ENCODE peak calls at places on chromosomes 12 and 14, in five cellular contexts. M, Q, Z, Y and S are unnamed samples. For H3K9me3, the result is how much of the 10 kb centered on the place peaks cover.

GRCh38 chr14:103296987-103297386 is 37.0 kb upstream of the EIF5 start:
- DNase-seq in M (no peak), Q (no peak), Z (no peak), Y (no peak), S (peak)

GRCh38 chr14:53851394-53852056 is 105.1 kb downstream of the BMP4 start:
- DNase-seq in M (no peak), Q (no peak), Z (no peak), Y (no peak), S (no peak)

GRCh38 chr12:129371268-129371667 is 518.0 kb downstream of the GLT1D1 start:
- DNase-seq in M (no peak), Q (no peak), Z (no peak), Y (no peak), S (no peak)

GRCh38 chr14:69013943-69014782 is 35.1 kb upstream of the ACTN1 start:
- DNase-seq in M (no peak), Q (peak), Z (no peak), Y (no peak), S (peak)

GRCh38 chr12:106974525-106974924 is 12.4 kb downstream of the MTERF2 start:
- DNase-seq in M (no peak), Q (no peak), Z (no peak), Y (no peak), S (no peak)

GRCh38 chr12:11573880-11574279 is 75.6 kb upstream of the ETV6 start:
- DNase-seq in M (no peak), Q (no peak), Z (no peak), Y (no peak), S (no peak)

GRCh38 chr14:34722723-34723545 is 8.5 kb upstream of the CFL2 start:
- DNase-seq in M (no peak), Q (no peak), Z (peak), Y (no peak), S (no peak)

GRCh38 chr12:96241484-96242256 is 47.5 kb downstream of the ELK3 start:
- DNase-seq in M (peak), Q (no peak), Z (no peak), Y (no peak), S (peak)

GRCh38 chr12:96224219-96224615 is 30.0 kb downstream of the ELK3 start:
- DNase-seq in M (no peak), Q (no peak), Z (no peak), Y (no peak), S (no peak)

GRCh38 chr14:104604461-104605449 is at the start of gene TMEM179:
- DNase-seq in M (peak), Q (no peak), Z (no peak), Y (no peak), S (peak)

GRCh38 chr14:96268426-96269358 is 12.7 kb downstream of the BDKRB1 start:
- DNase-seq in M (peak), Q (no peak), Z (no peak), Y (no peak), S (no peak)

GRCh38 chr14:95436348-95436747 is 80.1 kb downstream of the SYNE3 start:
- DNase-seq in M (no peak), Q (no peak), Z (no peak), Y (no peak), S (no peak)

GRCh38 chr12:108858399-108859074 is 1.2 kb upstream of the SSH1 start:
- DNase-seq in M (peak), Q (no peak), Z (no peak), Y (no peak), S (peak)

GRCh38 chr12:45050751-45051489 is at the start of gene DBX2:
- DNase-seq in M (no peak), Q (no peak), Z (no peak), Y (no peak), S (no peak)

GRCh38 chr12:26845057-26845666 is 12.2 kb upstream of the ITPR2 start:
- DNase-seq in M (peak), Q (peak), Z (peak), Y (no peak), S (no peak)

GRCh38 chr14:102221026-102221425 is 81.3 kb downstream of the WDR20 start:
- DNase-seq in M (no peak), Q (no peak), Z (no peak), Y (no peak), S (no peak)

GRCh38 chr12:76883826-76884225 is 5.0 kb upstream of the CSRP2 start:
- DNase-seq in M (no peak), Q (no peak), Z (no peak), Y (no peak), S (no peak)

DNA sequence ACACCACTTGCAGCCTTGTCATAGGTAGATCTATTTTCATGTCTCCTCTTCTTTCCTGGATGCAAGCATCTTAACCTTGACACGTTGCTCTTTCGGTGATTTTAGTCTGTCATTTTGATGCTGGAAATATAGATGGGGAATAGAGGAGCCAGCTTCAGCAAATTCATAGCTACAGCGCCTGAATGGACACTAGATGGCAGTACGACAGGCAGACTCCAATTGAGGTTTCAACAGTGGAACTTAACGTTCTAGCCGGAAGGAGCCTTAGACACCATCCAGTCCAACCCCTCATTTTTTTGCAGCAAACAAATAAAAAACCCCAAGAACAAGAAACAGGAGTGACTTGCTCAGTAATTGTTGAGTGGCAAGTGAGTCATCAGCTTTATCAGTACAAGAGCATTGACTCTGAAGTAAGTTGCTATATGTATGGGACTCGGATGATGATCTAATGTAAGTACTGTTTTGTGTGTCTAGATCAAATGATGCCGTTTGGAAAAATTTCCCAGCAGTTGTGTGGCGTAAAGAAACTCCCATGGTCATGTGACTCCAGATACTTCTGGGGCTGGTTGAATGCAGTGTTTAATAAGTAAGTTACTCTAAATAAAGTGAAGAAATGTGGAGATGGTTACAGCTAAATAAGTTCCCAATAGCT is 9.0 kb downstream of the DMAC2L start:
- DNase-seq in M (no peak), Q (peak), Z (peak), Y (peak), S (no peak)
- H3K4me3 ChIP-seq in M (peak), Q (peak), Z (peak), Y (peak), S (no peak)

GRCh38 chr12:12999276-12999958 is 648 bp downstream of the HEBP1 start:
- DNase-seq in M (no peak), Q (peak), Z (no peak), Y (no peak), S (no peak)

GRCh38 chr12:12999959-13000615 is at the start of gene HEBP1:
- DNase-seq in M (peak), Q (peak), Z (peak), Y (peak), S (peak)

GRCh38 chr12:13001725-13002040 is 1.6 kb upstream of the HEBP1 start:
- DNase-seq in M (no peak), Q (no peak), Z (no peak), Y (no peak), S (no peak)

GRCh38 chr12:13000935-13001724 is 1.1 kb upstream of the HEBP1 start:
- DNase-seq in M (peak), Q (no peak), Z (peak), Y (no peak), S (peak)

GRCh38 chr12:13000616-13000934 is 510 bp upstream of the HEBP1 start:
- DNase-seq in M (peak), Q (no peak), Z (peak), Y (no peak), S (no peak)
- TF ChIP-seq POLR2AphosphoS5 in M (no peak), Q (no peak), Z (no peak), Y (no peak), S (no peak)

GRCh38 chr12:69918287-69918686 is 93.3 kb downstream of the MYRFL start:
- DNase-seq in M (no peak), Q (no peak), Z (no peak), Y (no peak), S (no peak)
- H3K9me3 ChIP-seq in M (under half), Q (under half), Z (under half), Y (under half), S (under half)

GRCh38 chr12:74455429-74455828 is 82.2 kb upstream of the ATXN7L3B start:
- DNase-seq in M (no peak), Q (no peak), Z (no peak), Y (no peak), S (no peak)
- H3K4me3 ChIP-seq in M (no peak), Q (no peak), Z (no peak), Y (no peak), S (no peak)

GRCh38 chr12:124588689-124589318 is 21.4 kb upstream of the NCOR2 start:
- DNase-seq in M (no peak), Q (no peak), Z (no peak), Y (no peak), S (no peak)
- TF ChIP-seq POLR2AphosphoS5 in M (peak), Q (no peak), Z (no peak), Y (no peak), S (no peak)